ENCODE peak calls at places on chromosome 15, in four cellular contexts. D, G, R and Y are unnamed samples.

GRCh38 chr15:41567870-41568269 is 8.9 kb downstream of the TYRO3 start:
- DNase-seq in D (peak), R (peak), G (no peak), Y (no peak)

GRCh38 chr15:33068531-33068990 is 126.0 kb downstream of the FMN1 start:
- DNase-seq in G (peak), D (peak), R (no peak), Y (no peak)

GRCh38 chr15:76861815-76862397 is 43.2 kb downstream of the SCAPER start:
- DNase-seq in D (no peak), R (no peak), G (no peak), Y (no peak)

GRCh38 chr15:101560722-101561583 is 71.4 kb upstream of the PCSK6 start:
- DNase-seq in D (no peak), G (no peak), R (no peak), Y (no peak)

GRCh38 chr15:28153492-28154119 is 54.5 kb upstream of the OCA2 start:
- DNase-seq in D (no peak), G (no peak), R (no peak), Y (no peak)

GRCh38 chr15:49875392-49875791 is 243.6 kb downstream of the ATP8B4 start:
- DNase-seq in D (no peak), R (no peak), G (peak), Y (no peak)

GRCh38 chr15:100716456-100717085 is 114.2 kb downstream of the ASB7 start:
- DNase-seq in D (no peak), R (no peak), G (no peak), Y (no peak)

GRCh38 chr15:25705430-25706115 is 157.6 kb downstream of the ATP10A start:
- DNase-seq in R (no peak), G (no peak), D (no peak), Y (no peak)

GRCh38 chr15:55151621-55152020 is 45.1 kb downstream of the RSL24D1 start:
- DNase-seq in G (no peak), R (no peak), D (no peak), Y (no peak)

GRCh38 chr15:61796056-61796455 is 264.2 kb downstream of the VPS13C start:
- DNase-seq in R (no peak), D (no peak), G (no peak), Y (no peak)

GRCh38 chr15:33200444-33200843 is 5.9 kb upstream of the FMN1 start:
- DNase-seq in D (peak), G (no peak), R (no peak), Y (no peak)

GRCh38 chr15:73900129-73900712 is 26.0 kb upstream of the LOXL1 start:
- DNase-seq in R (no peak), D (no peak), G (no peak), Y (no peak)

GRCh38 chr15:85154061-85154460 is 172.4 kb downstream of the PDE8A start:
- DNase-seq in R (peak), G (no peak), D (no peak), Y (no peak)

GRCh38 chr15:77392762-77393470 is 27.0 kb downstream of the PEAK1 start:
- DNase-seq in R (no peak), D (no peak), G (no peak), Y (no peak)

GRCh38 chr15:26126819-26127387 is 263.8 kb upstream of the ATP10A start:
- DNase-seq in D (no peak), G (no peak), R (no peak), Y (no peak)

GRCh38 chr15:41691471-41691870 is 31.3 kb downstream of the MGA start:
- DNase-seq in R (no peak), D (no peak), G (no peak), Y (no peak)

GRCh38 chr15:96115642-96116041 is 214.9 kb upstream of the NR2F2 start:
- DNase-seq in R (no peak), G (no peak), D (no peak), Y (no peak)

GRCh38 chr15:72784233-72784876 is 797 bp upstream of the ADPGK start:
- DNase-seq in R (peak), D (peak), G (peak), Y (peak)

GRCh38 chr15:66066439-66066838 is 187.1 kb downstream of the MEGF11 start:
- DNase-seq in G (no peak), D (no peak), R (no peak), Y (no peak)

GRCh38 chr15:34951993-34952392 is 17.5 kb downstream of the AQR start:
- DNase-seq in R (no peak), D (no peak), G (no peak), Y (no peak)

GRCh38 chr15:96701876-96702275 is 371.4 kb downstream of the NR2F2 start:
- DNase-seq in D (no peak), R (no peak), G (no peak), Y (no peak)

GRCh38 chr15:50234764-50235163 is 30.8 kb downstream of the HDC start:
- DNase-seq in G (no peak), R (no peak), D (no peak), Y (no peak)

GRCh38 chr15:40743921-40744809 is 10.9 kb downstream of the RMDN3 start:
- DNase-seq in R (peak), D (no peak), G (peak), Y (no peak)

GRCh38 chr15:85318048-85318731 is 62.2 kb upstream of the AKAP13 start:
- DNase-seq in R (no peak), G (peak), D (no peak), Y (peak)

GRCh38 chr15:76994971-76995945 is at the start of gene PSTPIP1:
- DNase-seq in D (no peak), G (no peak), R (no peak), Y (no peak)

GRCh38 chr15:74907277-74907870 is 723 bp upstream of the FAM219B start:
- DNase-seq in R (no peak), D (no peak), G (no peak), Y (no peak)

GRCh38 chr15:63945838-63946298 is 100.4 kb downstream of the DAPK2 start:
- DNase-seq in D (peak), R (no peak), G (no peak), Y (no peak)

GRCh38 chr15:66564136-66565041 is 1.4 kb downstream of the LCTL start:
- DNase-seq in D (no peak), G (no peak), R (no peak), Y (no peak)

GRCh38 chr15:72588096-72588495 is 66.4 kb upstream of the GOLGA6B start:
- DNase-seq in D (no peak), R (no peak), G (no peak), Y (no peak)

GRCh38 chr15:60905587-60905986 is 323.5 kb downstream of the RORA start:
- DNase-seq in R (no peak), G (no peak), D (no peak), Y (no peak)

GRCh38 chr15:69976366-69976994 is 121.2 kb downstream of the TLE3 start:
- DNase-seq in G (peak), R (peak), D (peak), Y (no peak)
- TF ChIP-seq CHD2 in G (no peak), R (no peak), D (no peak), Y (no peak)

DNA sequence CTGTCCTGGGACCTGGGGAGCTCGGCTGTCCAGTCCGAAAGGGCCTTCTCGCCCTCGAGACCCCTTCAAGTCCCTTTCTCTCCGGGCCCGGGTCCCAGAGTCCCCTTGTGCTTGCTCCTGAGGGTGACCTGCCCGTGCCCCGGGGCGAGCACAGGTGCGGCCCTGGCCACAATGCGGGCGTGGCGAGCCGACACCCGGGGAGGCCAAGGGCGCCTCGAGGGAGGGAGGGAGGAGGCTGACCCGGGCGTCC is 828 bp upstream of the MEF2A start:
- DNase-seq in D (no peak), G (no peak), R (no peak), Y (no peak)
- TF ChIP-seq POLR2AphosphoS2 in D (no peak), G (no peak), R (no peak), Y (no peak)

DNA sequence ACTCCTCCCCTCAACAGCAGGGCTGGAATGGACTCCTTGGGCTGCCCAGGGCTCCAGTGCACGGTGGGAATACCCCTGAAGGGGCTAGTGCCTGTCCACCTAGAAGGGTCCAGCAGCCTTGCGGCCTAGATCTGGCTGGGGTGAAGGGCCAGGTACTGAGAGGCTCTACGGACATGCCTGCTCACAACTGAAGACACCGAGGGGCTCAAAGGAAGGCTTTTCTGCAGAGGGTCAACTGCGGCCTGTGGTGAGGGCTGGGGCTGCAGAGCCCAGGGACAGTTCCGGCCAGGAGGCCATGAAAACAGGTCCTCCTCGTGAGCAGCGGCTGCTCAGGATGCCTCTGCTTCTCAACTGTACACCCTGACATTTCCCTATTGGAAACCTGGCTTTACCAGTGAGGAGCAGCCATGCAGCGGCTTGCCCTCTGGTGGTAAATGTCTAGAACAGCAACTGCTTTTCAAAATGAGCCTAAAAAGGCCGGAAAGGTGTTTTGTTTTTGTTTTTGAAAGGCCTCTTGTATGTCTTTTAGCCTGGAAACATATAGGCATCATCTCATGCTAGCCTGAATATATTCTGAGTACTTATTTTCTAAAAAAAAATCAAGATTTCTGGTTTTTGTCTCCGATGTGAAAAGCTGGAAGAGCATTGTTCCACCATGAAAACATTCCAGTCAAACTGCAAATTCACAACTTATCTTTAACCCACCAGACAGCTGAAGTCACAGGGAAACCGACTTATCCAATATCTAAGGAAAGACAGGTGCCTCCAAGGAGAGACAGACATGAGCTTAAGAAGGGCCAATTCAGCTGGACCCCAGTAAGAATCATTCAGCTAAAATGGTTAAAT is 163.4 kb downstream of the KLF13 start:
- DNase-seq in R (peak), G (peak), D (peak), Y (no peak)
- TF ChIP-seq CHD2 in R (no peak), G (no peak), D (no peak), Y (no peak)

DNA sequence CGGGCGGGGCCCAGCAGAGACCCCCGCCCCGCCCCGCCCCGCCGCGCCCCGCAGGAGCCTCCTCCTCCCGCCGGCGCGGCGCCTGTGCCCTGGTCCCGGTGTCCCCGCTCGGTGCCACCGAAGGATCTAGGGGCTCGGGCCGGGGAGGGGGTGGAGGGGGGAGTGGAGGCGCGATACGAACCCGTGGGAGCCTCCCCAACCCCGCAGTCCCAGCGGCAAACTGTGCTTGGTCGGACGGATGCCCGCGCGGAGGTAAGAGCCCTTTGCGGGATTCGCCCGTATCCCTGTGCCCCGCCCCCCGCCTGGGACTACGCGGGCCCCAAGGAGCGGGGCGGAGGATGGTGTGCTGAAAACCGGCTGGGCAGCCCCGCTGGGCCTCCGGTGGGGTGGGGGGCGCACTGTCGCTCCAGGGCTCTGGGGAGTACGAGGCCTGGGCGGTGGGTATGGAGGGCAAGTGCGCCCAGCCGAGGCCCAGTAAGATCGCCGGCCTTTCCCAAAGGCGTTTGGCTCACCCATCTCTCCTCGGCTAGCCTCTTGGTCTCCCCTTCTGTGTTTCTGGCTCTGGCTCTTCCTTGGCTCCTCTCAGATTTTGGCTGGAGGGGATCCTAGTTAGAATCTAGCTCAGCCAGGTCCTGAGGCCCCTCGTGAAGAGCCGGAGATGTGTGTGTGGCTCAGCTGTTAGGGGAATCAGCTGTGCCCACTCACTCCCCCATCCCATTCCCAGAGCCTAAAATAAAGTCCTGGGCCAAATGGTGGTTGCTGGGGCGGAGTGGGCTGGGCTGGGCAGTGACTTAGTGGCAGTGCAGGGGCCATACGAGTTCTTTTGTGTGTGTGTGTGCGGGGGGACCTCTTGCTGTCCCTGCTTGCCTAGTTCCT is 65.7 kb upstream of the POLG start:
- DNase-seq in R (no peak), D (no peak), G (peak), Y (no peak)
- TF ChIP-seq POLR2AphosphoS2 in R (no peak), D (no peak), G (no peak), Y (no peak)

DNA sequence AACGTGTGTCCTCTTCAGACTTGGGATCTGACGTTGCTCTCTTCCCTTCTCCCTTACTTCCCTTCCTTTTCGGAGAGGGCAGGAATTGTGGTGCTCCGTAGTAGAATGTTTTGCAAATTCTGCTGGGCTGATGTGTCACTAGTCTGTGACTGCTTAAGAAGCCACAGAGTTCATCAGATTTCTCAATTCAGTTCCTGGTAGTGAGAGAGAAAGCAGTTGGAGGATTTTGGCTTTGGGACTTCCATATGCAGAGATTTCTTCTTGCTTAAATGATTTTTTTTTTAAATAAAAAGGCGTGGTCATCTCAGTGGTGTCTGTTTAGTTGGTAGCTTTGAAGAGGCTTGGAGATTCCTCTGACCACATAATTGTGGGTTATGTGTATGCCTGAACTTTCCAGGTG is 10.1 kb downstream of the CEMIP start:
- DNase-seq in G (no peak), D (no peak), R (no peak), Y (no peak)
- TF ChIP-seq CHD2 in G (no peak), D (no peak), R (no peak), Y (no peak)